ENCODE peak calls at places on chromosomes 4 and X, in four cellular contexts. U is C1 segment of cervical spinal cord, J is endodermal cell, L is SHP77 treated with DMSO at 0.1 percent for 48 hours. V is an unnamed sample.

GRCh38 chr4:54063737-54064316 is 578 bp downstream of the CHIC2 start:
- DNase-seq in L (no peak), J (peak), U (peak), V (peak)

GRCh38 chrX:20116575-20117240 is at the start of gene MAP7D2:
- DNase-seq in U (no peak), L (no peak), J (peak), V (no peak)

GRCh38 chrX:30215357-30215843 is at the start of gene MAGEB2:
- DNase-seq in J (no peak), U (no peak), L (peak), V (no peak)

GRCh38 chr4:171785392-171785791 is 27.8 kb upstream of the GALNTL6 start:
- DNase-seq in L (no peak), J (no peak), U (no peak), V (no peak)

GRCh38 chrX:41655631-41656030 is 33.1 kb upstream of the GPR34 start:
- DNase-seq in U (no peak), L (no peak), J (no peak), V (no peak)

GRCh38 chr4:29002151-29002550 is 1718.0 kb upstream of the PCDH7 start:
- DNase-seq in J (peak), L (no peak), U (no peak), V (no peak)

GRCh38 chr4:36281384-36282106 is at the start of gene DTHD1:
- DNase-seq in U (no peak), J (no peak), L (no peak), V (no peak)

GRCh38 chrX:49041683-49042529 is 1.3 kb downstream of the TFE3 start:
- DNase-seq in L (no peak), U (no peak), J (peak), V (no peak)

GRCh38 chr4:8539661-8540060 is 40.5 kb upstream of the GPR78 start:
- DNase-seq in L (no peak), U (no peak), J (no peak), V (no peak)

GRCh38 chr4:8706221-8707044 is 113.9 kb downstream of the CPZ start:
- DNase-seq in J (peak), L (no peak), U (no peak), V (peak)

GRCh38 chrX:19765628-19766027 is 121.8 kb downstream of the SH3KBP1 start:
- DNase-seq in J (no peak), L (no peak), U (no peak), V (no peak)

GRCh38 chrX:67732864-67733263 is 189.0 kb downstream of the AR start:
- DNase-seq in U (no peak), J (no peak), L (no peak), V (no peak)

GRCh38 chr4:10120943-10121567 is 4.5 kb upstream of the WDR1 start:
- DNase-seq in U (no peak), L (no peak), J (no peak), V (no peak)

GRCh38 chr4:49032440-49033161 is 46.5 kb downstream of the CWH43 start:
- DNase-seq in J (peak), U (no peak), L (no peak), V (no peak)

GRCh38 chrX:100591256-100592051 is 6.7 kb downstream of the TNMD start:
- DNase-seq in L (no peak), U (no peak), J (no peak), V (no peak)

V was measured in left lobe of liver.